ENCODE peak calls at places on chromosomes 13 and 19, in four cellular contexts. H is H9, V is left ventricle myocardium inferior, L is tibial artery. R is an unnamed sample.

GRCh38 chr13:79228972-79229371 is 177.1 kb downstream of the RBM26 start:
- DNase-seq in V (no peak), L (no peak), H (no peak), R (no peak)

GRCh38 chr19:2602391-2603181 is 99.9 kb downstream of the GNG7 start:
- DNase-seq in H (peak; percentile 88), L (peak; percentile 98), V (peak; percentile 87), R (peak; percentile 92)

GRCh38 chr13:71797487-71797886 is 69.5 kb downstream of the DACH1 start:
- DNase-seq in L (no peak), H (no peak), V (no peak), R (no peak)

GRCh38 chr19:55172741-55173140 is 6.3 kb upstream of the DNAAF3 start:
- DNase-seq in L (no peak), V (no peak), H (no peak), R (peak; percentile 55)

GRCh38 chr13:110405597-110406450 is 98.7 kb downstream of the COL4A2 start:
- DNase-seq in L (no peak), H (no peak), V (no peak), R (no peak)

GRCh38 chr19:50461066-50461875 is 15.0 kb upstream of the EMC10 start:
- DNase-seq in L (no peak), V (peak; percentile 36), H (peak; percentile 81), R (peak; percentile 90)

GRCh38 chr19:16040642-16041041 is 35.7 kb upstream of the TPM4 start:
- DNase-seq in H (no peak), L (no peak), V (no peak), R (no peak)

GRCh38 chr19:10173527-10173926 is 21.2 kb downstream of the DNMT1 start:
- DNase-seq in V (no peak), L (no peak), H (no peak), R (no peak)

GRCh38 chr13:37173214-37173613 is 67.8 kb upstream of the CSNK1A1L start:
- DNase-seq in L (no peak), V (no peak), H (no peak), R (peak; percentile 56)

GRCh38 chr19:1767464-1767933 is 14.2 kb downstream of the ONECUT3 start:
- DNase-seq in H (no peak), V (peak; percentile 33), L (no peak), R (peak; percentile 89)

GRCh38 chr13:33411312-33411711 is 125.8 kb upstream of the STARD13 start:
- DNase-seq in L (no peak), H (no peak), V (no peak), R (no peak)

GRCh38 chr13:33931397-33931987 is 113.5 kb downstream of the RFC3 start:
- DNase-seq in H (no peak), V (no peak), L (no peak), R (peak; percentile 63)

GRCh38 chr19:7883105-7883504 is 5.2 kb upstream of the LRRC8E start:
- DNase-seq in V (no peak), H (no peak), L (no peak), R (no peak)

GRCh38 chr19:10227215-10227971 is 3.7 kb downstream of the S1PR2 start:
- DNase-seq in L (peak; percentile 69), V (peak; percentile 56), H (peak; percentile 55), R (peak; percentile 72)

GRCh38 chr13:72537400-72537780 is 190.0 kb downstream of the MZT1 start:
- DNase-seq in H (no peak), L (no peak), V (no peak), R (no peak)

GRCh38 chr19:3319643-3320353 is 46.6 kb upstream of the NFIC start:
- DNase-seq in V (no peak), L (no peak), H (no peak), R (no peak)

GRCh38 chr19:10182847-10183246 is 11.9 kb downstream of the DNMT1 start:
- DNase-seq in L (no peak), H (no peak), V (no peak), R (no peak)

GRCh38 chr19:16024266-16025107 is 51.8 kb upstream of the TPM4 start:
- DNase-seq in H (no peak), V (no peak), L (peak; percentile 38), R (no peak)

GRCh38 chr13:48542581-48543341 is 9.9 kb upstream of the RCBTB2 start:
- DNase-seq in L (peak; percentile 78), H (peak; percentile 52), V (peak; percentile 64), R (peak; percentile 73)

GRCh38 chr13:112466132-112467025 is 90.2 kb downstream of the SPACA7 start:
- DNase-seq in L (no peak), H (no peak), V (no peak), R (no peak)

GRCh38 chr13:76715621-76716020 is 170.6 kb downstream of the KCTD12 start:
- DNase-seq in H (no peak), L (no peak), V (no peak), R (no peak)

GRCh38 chr19:11159598-11160001 is 4.0 kb upstream of the SPC24 start:
- DNase-seq in H (no peak), V (no peak), L (no peak), R (no peak)

GRCh38 chr19:27776020-27776419 is 1436.9 kb downstream of the UQCRFS1 start:
- DNase-seq in V (no peak), H (peak; percentile 39), L (no peak), R (peak; percentile 81)

DNA sequence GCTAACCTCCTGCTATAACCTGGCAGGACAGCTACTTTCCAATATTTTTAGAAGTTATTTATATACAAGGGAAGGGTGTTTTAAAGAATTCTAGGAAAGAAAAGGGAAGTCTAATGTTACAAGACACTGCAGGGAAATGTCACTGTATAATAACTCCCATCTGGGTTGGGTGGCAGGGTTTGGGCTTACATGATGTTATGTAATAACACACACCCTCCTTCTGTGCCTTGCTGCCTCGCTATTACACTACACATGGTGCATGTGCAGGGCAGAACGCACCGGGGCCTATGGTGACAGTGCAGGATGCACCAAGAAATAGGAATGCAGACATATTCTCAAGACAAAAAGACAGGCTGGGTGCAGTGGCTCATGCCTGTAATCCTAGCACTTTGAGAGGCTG is 19.8 kb downstream of the TPT1 start:
- DNase-seq in H (no peak), L (no peak), V (no peak), R (no peak)
- TF ChIP-seq CTCF in H (no peak), L (no peak), V (no peak), R (no peak)

GRCh38 chr19:5926641-5927438 is 12.8 kb downstream of the CAPS start:
- DNase-seq in L (peak; percentile 81), V (peak; percentile 58), H (no peak), R (no peak)
- H3K27ac ChIP-seq in L (peak overlapping the region; percentile 68), V (peak overlapping the region; percentile 80), H (no peak overlapping the region), R (no peak overlapping the region)

DNA sequence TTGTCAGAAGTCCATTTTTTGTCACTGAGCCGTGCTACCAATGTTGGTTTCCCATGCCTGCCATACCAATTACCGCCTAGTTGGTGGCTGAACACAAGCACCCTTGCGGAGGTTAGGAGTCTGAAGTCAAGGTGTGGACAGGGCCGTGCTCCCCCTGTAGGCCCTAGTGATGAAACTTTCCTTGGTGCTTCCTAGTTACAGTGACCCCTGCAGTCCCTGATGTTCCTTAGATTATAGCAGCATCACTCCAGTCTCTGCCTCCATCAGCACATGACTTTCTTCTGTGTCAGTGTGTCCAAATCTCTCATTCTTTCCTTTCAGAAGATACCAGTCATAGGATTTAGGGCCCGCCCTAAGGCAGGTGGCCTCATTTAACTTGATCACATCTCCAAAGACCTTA is 99.0 kb downstream of the MYO16 start:
- DNase-seq in L (no peak), V (no peak), H (peak; percentile 87), R (peak; percentile 90)
- TF ChIP-seq CTCF in L (no peak), V (no peak), H (peak; percentile 89), R (peak; percentile 93)

GRCh38 chr19:48639483-48640375 is 2.5 kb upstream of the DBP start:
- DNase-seq in V (no peak), H (no peak), L (no peak), R (peak; percentile 67)

GRCh38 chr19:48644355-48644754 is 1.6 kb downstream of the CA11 start:
- DNase-seq in H (no peak), V (no peak), L (no peak), R (no peak)

GRCh38 chr19:48642862-48643261 is 3.1 kb downstream of the CA11 start:
- DNase-seq in V (no peak), L (no peak), H (no peak), R (no peak)

GRCh38 chr19:48638831-48639381 is 1.7 kb upstream of the DBP start:
- DNase-seq in V (no peak), L (peak; percentile 73), H (peak; percentile 90), R (peak; percentile 89)

GRCh38 chr19:48641850-48642249 is 4.1 kb downstream of the CA11 start:
- DNase-seq in H (no peak), L (no peak), V (no peak), R (no peak)
- H3K27ac ChIP-seq in H (no peak overlapping the region), L (no peak overlapping the region), V (no peak overlapping the region), R (no peak overlapping the region)

GRCh38 chr13:113862191-113862765 is 1.6 kb downstream of the GAS6 start:
- DNase-seq in L (peak; percentile 65), V (no peak), H (peak; percentile 29), R (peak; percentile 59)
- TF ChIP-seq CTCF in L (no peak), V (no peak), H (no peak), R (no peak)

GRCh38 chr13:51841732-51842131 is 3.2 kb downstream of the TMEM272 start:
- DNase-seq in L (no peak), V (no peak), H (no peak), R (no peak)

GRCh38 chr13:51844862-51845573 is at the start of gene TMEM272:
- DNase-seq in L (no peak), V (peak; percentile 42), H (peak; percentile 72), R (peak; percentile 90)

GRCh38 chr13:51840917-51841316 is 4.1 kb downstream of the TMEM272 start:
- DNase-seq in V (no peak), H (peak; percentile 12), L (no peak), R (peak; percentile 25)

GRCh38 chr13:51845574-51846318 is 769 bp upstream of the TMEM272 start:
- DNase-seq in L (no peak), V (no peak), H (peak; percentile 13), R (no peak)

DNA sequence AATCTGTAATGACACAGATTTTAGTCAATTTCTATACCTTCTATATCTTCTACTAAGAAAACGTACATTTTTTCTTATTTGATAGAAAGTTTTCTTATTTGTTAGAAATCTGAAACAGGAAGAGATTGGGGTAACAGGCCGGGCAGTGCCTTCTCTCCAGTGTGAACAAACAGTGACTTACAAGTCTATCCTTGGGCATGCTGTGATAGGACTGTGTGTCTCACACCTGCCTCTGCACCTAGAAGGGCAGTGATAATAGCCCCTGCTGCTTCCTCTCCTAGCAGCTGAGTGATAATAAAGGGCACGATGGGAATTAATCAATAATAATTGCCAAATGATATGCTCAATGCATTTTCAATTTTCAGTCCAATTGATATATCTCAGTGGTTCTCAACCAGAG is 1.4 kb downstream of the TMEM272 start:
- DNase-seq in H (no peak), V (no peak), L (no peak), R (peak; percentile 60)
- H3K27ac ChIP-seq in H (no peak overlapping the region), V (no peak overlapping the region), L (no peak overlapping the region), R (no peak overlapping the region)